ENCODE peak calls at places on chromosomes 16 and 17, in six cellular contexts. One of them, this sample, is unnamed.
A peak's percentile ranks its signal among the peaks of the same experiment; 100 is the strongest.

GRCh38 chr16:27317738-27318398 is 4.1 kb downstream of the IL4R start:
- DNase-seq in neuronal stem cell: no peak
- DNase-seq in IMR-90: no peak
- DNase-seq in trophoblast cell: no peak
- DNase-seq in H9: no peak
- DNase-seq in mesendoderm: no peak
- DNase-seq in this sample: no peak

GRCh38 chr17:66340720-66341119 is 38.3 kb downstream of the PRKCA start:
- DNase-seq in trophoblast cell: no peak
- DNase-seq in neuronal stem cell: no peak
- DNase-seq in H9: no peak
- DNase-seq in mesendoderm: no peak
- DNase-seq in IMR-90: no peak
- DNase-seq in this sample: no peak

GRCh38 chr16:50526796-50527195 is 21.4 kb upstream of the NKD1 start:
- DNase-seq in trophoblast cell: no peak
- DNase-seq in neuronal stem cell: no peak
- DNase-seq in mesendoderm: no peak
- DNase-seq in IMR-90: no peak
- DNase-seq in H9: peak; percentile 10
- DNase-seq in this sample: no peak

GRCh38 chr17:12020595-12021590 is at the start of gene MAP2K4:
- DNase-seq in IMR-90: peak; percentile 84
- DNase-seq in neuronal stem cell: peak; percentile 88
- DNase-seq in H9: peak; percentile 97
- DNase-seq in mesendoderm: peak; percentile 93
- DNase-seq in trophoblast cell: peak; percentile 94
- DNase-seq in this sample: peak; percentile 86

GRCh38 chr17:27569257-27569722 is 61.7 kb upstream of the LGALS9 start:
- DNase-seq in neuronal stem cell: peak; percentile 18
- DNase-seq in mesendoderm: peak; percentile 93
- DNase-seq in H9: peak; percentile 94
- DNase-seq in IMR-90: peak; percentile 34
- DNase-seq in trophoblast cell: peak; percentile 85
- DNase-seq in this sample: no peak

GRCh38 chr16:19872179-19872863 is 12.3 kb downstream of the GPRC5B start:
- DNase-seq in mesendoderm: no peak
- DNase-seq in trophoblast cell: no peak
- DNase-seq in neuronal stem cell: no peak
- DNase-seq in H9: no peak
- DNase-seq in IMR-90: no peak
- DNase-seq in this sample: no peak

GRCh38 chr17:79760197-79760906 is 17.6 kb upstream of the CBX2 start:
- DNase-seq in H9: no peak
- DNase-seq in mesendoderm: no peak
- DNase-seq in IMR-90: no peak
- DNase-seq in trophoblast cell: no peak
- DNase-seq in neuronal stem cell: no peak
- DNase-seq in this sample: no peak

GRCh38 chr17:18257747-18258355 is 687 bp downstream of the FLII start:
- DNase-seq in neuronal stem cell: no peak
- DNase-seq in mesendoderm: peak; percentile 84
- DNase-seq in trophoblast cell: peak; percentile 86
- DNase-seq in IMR-90: peak; percentile 62
- DNase-seq in H9: peak; percentile 87
- DNase-seq in this sample: peak; percentile 86

GRCh38 chr16:5736209-5736608 is 638.6 kb upstream of the EEF2KMT start:
- DNase-seq in H9: no peak
- DNase-seq in IMR-90: no peak
- DNase-seq in mesendoderm: no peak
- DNase-seq in neuronal stem cell: no peak
- DNase-seq in trophoblast cell: no peak
- DNase-seq in this sample: no peak

GRCh38 chr17:18129041-18129502 is 20.5 kb downstream of the MYO15A start:
- DNase-seq in mesendoderm: no peak
- DNase-seq in neuronal stem cell: no peak
- DNase-seq in IMR-90: peak; percentile 68
- DNase-seq in trophoblast cell: no peak
- DNase-seq in H9: no peak
- DNase-seq in this sample: peak; percentile 58

GRCh38 chr16:84067640-84068039 is 25.0 kb upstream of the SLC38A8 start:
- DNase-seq in H9: no peak
- DNase-seq in neuronal stem cell: no peak
- DNase-seq in mesendoderm: no peak
- DNase-seq in IMR-90: no peak
- DNase-seq in trophoblast cell: no peak
- DNase-seq in this sample: no peak

GRCh38 chr16:57815987-57816745 is 13.9 kb upstream of the KIFC3 start:
- DNase-seq in neuronal stem cell: no peak
- DNase-seq in trophoblast cell: peak; percentile 99
- DNase-seq in H9: peak; percentile 86
- DNase-seq in mesendoderm: peak; percentile 96
- DNase-seq in IMR-90: peak; percentile 93
- DNase-seq in this sample: peak; percentile 96

GRCh38 chr16:30185141-30185682 is 1.8 kb downstream of the CORO1A start:
- DNase-seq in mesendoderm: no peak
- DNase-seq in IMR-90: no peak
- DNase-seq in neuronal stem cell: no peak
- DNase-seq in H9: no peak
- DNase-seq in trophoblast cell: no peak
- DNase-seq in this sample: no peak

GRCh38 chr17:56451629-56452028 is 141.9 kb upstream of the NOG start:
- DNase-seq in IMR-90: peak; percentile 25
- DNase-seq in neuronal stem cell: no peak
- DNase-seq in H9: no peak
- DNase-seq in trophoblast cell: no peak
- DNase-seq in mesendoderm: no peak
- DNase-seq in this sample: no peak

GRCh38 chr17:77734371-77735050 is 224.0 kb upstream of the TNRC6C start:
- DNase-seq in mesendoderm: peak; percentile 76
- DNase-seq in IMR-90: peak; percentile 16
- DNase-seq in H9: peak; percentile 83
- DNase-seq in neuronal stem cell: no peak
- DNase-seq in trophoblast cell: no peak
- DNase-seq in this sample: peak; percentile 22

GRCh38 chr17:82658331-82658730 is 10.1 kb upstream of the WDR45B start:
- DNase-seq in trophoblast cell: no peak
- DNase-seq in IMR-90: no peak
- DNase-seq in H9: no peak
- DNase-seq in mesendoderm: no peak
- DNase-seq in neuronal stem cell: no peak
- DNase-seq in this sample: no peak

GRCh38 chr16:86480444-86480843 is 29.9 kb upstream of the FOXF1 start:
- DNase-seq in neuronal stem cell: no peak
- DNase-seq in trophoblast cell: no peak
- DNase-seq in IMR-90: no peak
- DNase-seq in mesendoderm: no peak
- DNase-seq in H9: no peak
- DNase-seq in this sample: no peak

GRCh38 chr17:80030730-80031410 is 4.8 kb downstream of the TBC1D16 start:
- DNase-seq in mesendoderm: no peak
- DNase-seq in neuronal stem cell: no peak
- DNase-seq in H9: no peak
- DNase-seq in IMR-90: no peak
- DNase-seq in trophoblast cell: no peak
- DNase-seq in this sample: no peak

GRCh38 chr17:82241183-82241925 is 12.5 kb downstream of the SLC16A3 start:
- DNase-seq in neuronal stem cell: no peak
- DNase-seq in IMR-90: peak; percentile 36
- DNase-seq in mesendoderm: no peak
- DNase-seq in H9: no peak
- DNase-seq in trophoblast cell: peak; percentile 54
- DNase-seq in this sample: peak; percentile 59

GRCh38 chr16:5448798-5449197 is 351.2 kb upstream of the EEF2KMT start:
- DNase-seq in trophoblast cell: no peak
- DNase-seq in neuronal stem cell: no peak
- DNase-seq in H9: no peak
- DNase-seq in IMR-90: no peak
- DNase-seq in mesendoderm: no peak
- DNase-seq in this sample: no peak

GRCh38 chr16:64122177-64122576 is 999.7 kb downstream of the CDH11 start:
- DNase-seq in H9: no peak
- DNase-seq in IMR-90: no peak
- DNase-seq in neuronal stem cell: no peak
- DNase-seq in mesendoderm: no peak
- DNase-seq in trophoblast cell: no peak
- DNase-seq in this sample: peak; percentile 18

GRCh38 chr17:4808378-4808767 is 1.4 kb downstream of the PLD2 start:
- DNase-seq in mesendoderm: no peak
- DNase-seq in neuronal stem cell: no peak
- DNase-seq in H9: no peak
- DNase-seq in trophoblast cell: no peak
- DNase-seq in IMR-90: no peak
- DNase-seq in this sample: no peak

GRCh38 chr16:27729516-27730304 is 179.8 kb downstream of the KATNIP start:
- DNase-seq in H9: no peak
- DNase-seq in IMR-90: peak; percentile 55
- DNase-seq in neuronal stem cell: no peak
- DNase-seq in mesendoderm: no peak
- DNase-seq in trophoblast cell: no peak
- DNase-seq in this sample: no peak

GRCh38 chr16:84315422-84315821 is 20.7 kb downstream of the WFDC1 start:
- DNase-seq in mesendoderm: no peak
- DNase-seq in IMR-90: peak; percentile 12
- DNase-seq in trophoblast cell: no peak
- DNase-seq in H9: no peak
- DNase-seq in neuronal stem cell: no peak
- DNase-seq in this sample: no peak

GRCh38 chr16:90016339-90016950 is 2.8 kb downstream of the DBNDD1 start:
- DNase-seq in mesendoderm: no peak
- DNase-seq in IMR-90: no peak
- DNase-seq in neuronal stem cell: no peak
- DNase-seq in H9: no peak
- DNase-seq in trophoblast cell: no peak
- DNase-seq in this sample: no peak
- H3K4ac ChIP-seq in mesendoderm: no peak overlapping the region
- H3K4ac ChIP-seq in IMR-90: no peak overlapping the region
- H3K4ac ChIP-seq in neuronal stem cell: no peak overlapping the region
- H3K4ac ChIP-seq in H9: no peak overlapping the region
- H3K4ac ChIP-seq in trophoblast cell: no peak overlapping the region
- H3K4ac ChIP-seq in this sample: no peak overlapping the region

DNA sequence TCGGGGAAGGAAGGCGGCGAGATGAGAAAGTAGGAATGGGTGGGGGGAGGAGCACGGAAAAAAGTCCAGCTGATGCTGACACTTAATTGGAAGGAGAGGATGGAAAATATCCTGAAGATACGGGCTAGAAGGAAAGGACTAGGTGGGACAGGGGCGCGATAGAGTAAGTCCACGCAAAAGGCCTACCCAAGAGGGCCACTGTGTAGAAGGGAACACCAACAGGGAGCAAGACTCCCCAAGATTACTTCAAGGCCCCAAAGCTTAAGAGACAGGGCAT is 757 bp downstream of the APPBP2 start:
- DNase-seq in trophoblast cell: peak; percentile 40
- DNase-seq in mesendoderm: peak; percentile 16
- DNase-seq in IMR-90: peak; percentile 4
- DNase-seq in neuronal stem cell: no peak
- DNase-seq in H9: no peak
- DNase-seq in this sample: peak; percentile 52
- H3K4ac ChIP-seq in trophoblast cell: peak overlapping the region; percentile 96
- H3K4ac ChIP-seq in mesendoderm: no peak overlapping the region
- H3K4ac ChIP-seq in IMR-90: peak overlapping the region; percentile 98
- H3K4ac ChIP-seq in neuronal stem cell: no peak overlapping the region
- H3K4ac ChIP-seq in H9: no peak overlapping the region
- H3K4ac ChIP-seq in this sample: peak overlapping the region; percentile 92

GRCh38 chr16:68533937-68534336 is 5.2 kb upstream of the ZFP90 start:
- DNase-seq in trophoblast cell: no peak
- DNase-seq in H9: no peak
- DNase-seq in IMR-90: no peak
- DNase-seq in mesendoderm: no peak
- DNase-seq in neuronal stem cell: no peak
- DNase-seq in this sample: no peak

GRCh38 chr16:68538880-68539701 is at the start of gene ZFP90:
- DNase-seq in H9: peak; percentile 92
- DNase-seq in IMR-90: peak; percentile 78
- DNase-seq in trophoblast cell: peak; percentile 85
- DNase-seq in neuronal stem cell: peak; percentile 91
- DNase-seq in mesendoderm: peak; percentile 93
- DNase-seq in this sample: peak; percentile 87

GRCh38 chr16:68539704-68540370 is 746 bp downstream of the ZFP90 start:
- DNase-seq in H9: peak; percentile 31
- DNase-seq in mesendoderm: peak; percentile 24
- DNase-seq in neuronal stem cell: no peak
- DNase-seq in trophoblast cell: peak; percentile 14
- DNase-seq in IMR-90: no peak
- DNase-seq in this sample: peak; percentile 24
- H3K4ac ChIP-seq in H9: no peak overlapping the region
- H3K4ac ChIP-seq in mesendoderm: peak overlapping the region; percentile 8
- H3K4ac ChIP-seq in neuronal stem cell: no peak overlapping the region
- H3K4ac ChIP-seq in trophoblast cell: peak overlapping the region; percentile 12
- H3K4ac ChIP-seq in IMR-90: peak overlapping the region; percentile 58
- H3K4ac ChIP-seq in this sample: peak overlapping the region; percentile 73

DNA sequence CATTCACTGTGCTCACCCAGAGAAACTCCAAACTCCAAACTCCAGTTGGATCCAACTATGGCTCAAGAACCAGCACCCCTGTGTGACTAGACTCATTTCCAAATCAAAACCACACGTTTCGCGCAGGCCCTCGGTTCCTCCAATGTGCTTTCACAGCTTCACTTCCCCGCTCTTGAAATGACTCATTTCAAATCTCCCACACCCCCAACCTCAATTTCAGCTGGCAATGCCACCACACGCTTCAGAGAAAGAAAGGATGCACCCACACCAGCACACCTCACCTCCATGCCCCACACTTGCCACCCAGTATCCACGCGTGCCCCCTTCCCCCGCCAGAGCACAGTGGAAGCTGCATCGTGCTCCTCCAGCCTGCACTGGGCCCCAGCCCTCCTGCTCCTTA is 9.0 kb downstream of the TMEM92 start:
- DNase-seq in trophoblast cell: no peak
- DNase-seq in mesendoderm: no peak
- DNase-seq in neuronal stem cell: no peak
- DNase-seq in H9: no peak
- DNase-seq in IMR-90: no peak
- DNase-seq in this sample: no peak
- H3K4ac ChIP-seq in trophoblast cell: no peak overlapping the region
- H3K4ac ChIP-seq in mesendoderm: no peak overlapping the region
- H3K4ac ChIP-seq in neuronal stem cell: no peak overlapping the region
- H3K4ac ChIP-seq in H9: no peak overlapping the region
- H3K4ac ChIP-seq in IMR-90: no peak overlapping the region
- H3K4ac ChIP-seq in this sample: no peak overlapping the region

DNA sequence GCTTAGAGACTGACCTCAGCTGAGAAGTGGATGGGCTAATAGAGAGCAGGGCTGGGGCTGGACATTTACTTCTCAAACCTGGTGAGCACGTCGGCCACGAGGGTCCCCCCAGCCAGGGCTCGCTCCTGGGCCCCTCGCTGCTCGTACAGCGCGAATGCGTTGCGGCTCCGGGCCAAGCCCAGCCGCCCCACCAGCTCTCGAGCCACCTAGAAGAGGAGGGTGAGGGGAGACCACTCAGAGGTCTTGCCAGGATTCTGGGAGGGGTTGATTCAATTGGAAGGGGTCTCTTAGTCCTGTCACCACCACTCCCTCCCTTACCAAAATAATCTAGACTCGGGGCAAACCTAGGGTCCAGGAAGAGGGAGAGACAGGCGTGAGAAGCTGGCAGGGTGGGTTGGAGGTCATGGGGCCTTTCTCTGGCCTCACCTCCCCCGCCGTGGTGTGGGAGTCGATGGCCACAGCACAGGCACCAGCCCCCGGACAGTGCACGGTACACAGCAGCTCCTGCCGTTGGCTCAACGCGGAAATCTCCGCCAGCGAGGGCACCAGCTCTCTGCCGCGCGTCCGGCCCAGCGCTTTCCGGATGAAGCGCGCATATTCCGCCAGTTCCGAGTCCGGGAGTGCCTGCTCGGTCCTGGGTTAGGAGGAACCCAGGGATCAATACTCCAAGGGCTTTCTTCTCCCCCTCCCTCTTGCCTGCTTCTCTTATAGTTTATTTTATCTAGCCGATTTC is 5.7 kb downstream of the PLEKHH3 start:
- DNase-seq in IMR-90: no peak
- DNase-seq in neuronal stem cell: no peak
- DNase-seq in trophoblast cell: no peak
- DNase-seq in mesendoderm: no peak
- DNase-seq in H9: peak; percentile 61
- DNase-seq in this sample: no peak
- H3K4ac ChIP-seq in IMR-90: no peak overlapping the region
- H3K4ac ChIP-seq in neuronal stem cell: no peak overlapping the region
- H3K4ac ChIP-seq in trophoblast cell: no peak overlapping the region
- H3K4ac ChIP-seq in mesendoderm: no peak overlapping the region
- H3K4ac ChIP-seq in H9: no peak overlapping the region
- H3K4ac ChIP-seq in this sample: no peak overlapping the region

This sample was measured in mesenchymal stem cell.